ENCODE peak calls at places on chromosomes 2 and 18, in four cellular contexts. V is IMR-90, O is H9, G is H1. C is an unnamed sample.

GRCh38 chr2:186713664-186714063 is 19.8 kb downstream of the FAM171B start:
- DNase-seq in G (no peak), V (no peak), O (no peak), C (no peak)

GRCh38 chr2:216031960-216032689 is 18.8 kb upstream of the MREG start:
- DNase-seq in O (no peak), V (peak; percentile 94), G (no peak), C (no peak)

GRCh38 chr2:233395687-233396086 is 41.4 kb downstream of the DGKD start:
- DNase-seq in V (no peak), O (no peak), G (no peak), C (no peak)

GRCh38 chr2:177758591-177759371 is 313.8 kb downstream of the PDE11A start:
- DNase-seq in G (peak; percentile 62), O (peak; percentile 56), V (peak; percentile 42), C (peak; percentile 80)

GRCh38 chr2:208213508-208214120 is 23.8 kb upstream of the C2orf80 start:
- DNase-seq in G (no peak), V (no peak), O (no peak), C (no peak)

GRCh38 chr2:237128026-237128703 is 42.5 kb downstream of the COPS8 start:
- DNase-seq in V (peak; percentile 100), G (no peak), O (peak; percentile 75), C (peak; percentile 88)

GRCh38 chr2:61677942-61678341 is 139.8 kb upstream of the XPO1 start:
- DNase-seq in G (no peak), V (no peak), O (no peak), C (no peak)

GRCh38 chr2:160226367-160226766 is 26.3 kb upstream of the ITGB6 start:
- DNase-seq in G (no peak), O (no peak), V (no peak), C (no peak)

GRCh38 chr2:217349251-217349650 is 489.4 kb upstream of the TNP1 start:
- DNase-seq in G (no peak), V (no peak), O (no peak), C (no peak)

GRCh38 chr2:136424112-136424511 is 306.2 kb upstream of the CXCR4 start:
- DNase-seq in V (no peak), O (no peak), G (no peak), C (no peak)

GRCh38 chr2:68643011-68643873 is at the start of gene PROKR1:
- DNase-seq in V (no peak), G (peak; percentile 83), O (peak; percentile 65), C (peak; percentile 77)

GRCh38 chr18:50115095-50115494 is 79.9 kb downstream of the MYO5B start:
- DNase-seq in O (no peak), V (no peak), G (no peak), C (no peak)

GRCh38 chr2:16608661-16609643 is 56.7 kb downstream of the CYRIA start:
- DNase-seq in V (peak; percentile 68), O (peak; percentile 86), G (peak; percentile 99), C (peak; percentile 87)

GRCh38 chr18:48605408-48605845 is 66.6 kb downstream of the CTIF start:
- DNase-seq in V (peak; percentile 43), G (peak; percentile 73), O (peak; percentile 89), C (peak; percentile 98)

GRCh38 chr18:72848534-72849237 is 19.1 kb downstream of the NETO1 start:
- DNase-seq in G (no peak), V (no peak), O (no peak), C (peak; percentile 35)

GRCh38 chr2:240392948-240393830 is 42.3 kb upstream of the GPC1 start:
- DNase-seq in V (no peak), G (no peak), O (peak; percentile 15), C (no peak)

GRCh38 chr18:8468911-8469310 is 140.3 kb upstream of the RAB12 start:
- DNase-seq in O (no peak), G (peak; percentile 32), V (peak; percentile 23), C (no peak)

GRCh38 chr2:203453858-203454451 is 81.1 kb downstream of the RAPH1 start:
- DNase-seq in V (peak; percentile 72), O (no peak), G (no peak), C (peak; percentile 28)

GRCh38 chr2:227772932-227773331 is 27.2 kb downstream of the SCYGR8 start:
- DNase-seq in O (no peak), V (no peak), G (no peak), C (no peak)

GRCh38 chr18:13375302-13376255 is 157.0 kb downstream of the LDLRAD4 start:
- DNase-seq in O (no peak), G (no peak), V (peak; percentile 91), C (peak; percentile 73)

GRCh38 chr2:144939590-144939989 is 419.7 kb upstream of the ZEB2 start:
- DNase-seq in V (no peak), O (no peak), G (no peak), C (no peak)

GRCh38 chr2:149860276-149860921 is 272.8 kb upstream of the MMADHC start:
- DNase-seq in V (peak; percentile 92), G (no peak), O (no peak), C (peak; percentile 10)

GRCh38 chr2:2590141-2590540 is 259.1 kb upstream of the MYT1L start:
- DNase-seq in G (no peak), O (no peak), V (no peak), C (no peak)

GRCh38 chr2:74564222-74564621 is 9.7 kb downstream of the DOK1 start:
- DNase-seq in O (no peak), G (no peak), V (peak; percentile 61), C (no peak)

GRCh38 chr2:43989549-43989948 is 6.2 kb downstream of the LRPPRC start:
- DNase-seq in V (no peak), G (no peak), O (no peak), C (no peak)

GRCh38 chr18:45830917-45831316 is 5.4 kb downstream of the SIGLEC15 start:
- DNase-seq in G (no peak), O (no peak), V (no peak), C (no peak)

GRCh38 chr18:76005632-76006031 is 489.4 kb downstream of the ZNF516 start:
- DNase-seq in G (no peak), O (no peak), V (no peak), C (no peak)

GRCh38 chr18:48928787-48929186 is 22.0 kb downstream of the SMAD7 start:
- DNase-seq in V (peak; percentile 42), G (no peak), O (no peak), C (peak; percentile 22)

GRCh38 chr18:35458677-35459441 is 38.9 kb downstream of the INO80C start:
- DNase-seq in O (peak; percentile 83), V (peak; percentile 79), G (peak; percentile 55), C (peak; percentile 94)

GRCh38 chr2:127637236-127637630 is 8.7 kb upstream of the GPR17 start:
- DNase-seq in G (no peak), O (no peak), V (no peak), C (no peak)

GRCh38 chr2:75698928-75699327 is 11.8 kb downstream of the GCFC2 start:
- DNase-seq in O (no peak), G (no peak), V (peak; percentile 38), C (no peak)

GRCh38 chr2:26724004-26724750 is 31.7 kb downstream of the KCNK3 start:
- DNase-seq in O (no peak), G (no peak), V (peak; percentile 80), C (no peak)

GRCh38 chr2:37944268-37944667 is 19.2 kb downstream of the RMDN2 start:
- DNase-seq in V (no peak), O (no peak), G (no peak), C (no peak)

DNA sequence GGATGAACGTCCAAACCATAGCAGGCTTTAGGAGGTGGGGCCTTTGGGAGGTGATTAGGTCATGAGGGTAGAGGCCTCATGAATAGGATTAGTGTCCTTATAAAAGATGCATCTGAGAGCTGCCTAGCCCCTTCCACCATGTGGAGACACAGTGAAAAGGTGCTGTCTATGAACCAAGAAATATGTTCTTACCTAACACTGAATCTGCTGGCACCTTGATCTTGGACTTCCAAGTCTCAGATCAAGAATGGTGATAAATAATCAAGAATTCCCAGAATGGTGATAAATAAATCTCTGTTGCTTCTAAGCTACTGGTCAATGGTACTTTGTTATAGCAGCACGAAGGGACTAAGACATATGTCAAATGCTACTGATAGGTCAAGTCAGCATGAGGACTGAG is 15.1 kb upstream of the DYTN start:
- DNase-seq in G (no peak), O (no peak), V (no peak), C (no peak)
- H4K5ac ChIP-seq in G (no peak overlapping the region), O (no peak overlapping the region), V (no peak overlapping the region), C (no peak overlapping the region)

GRCh38 chr2:14778015-14778414 is 145.5 kb downstream of the LRATD1 start:
- DNase-seq in V (peak; percentile 41), O (no peak), G (no peak), C (no peak)
- H3K4me2 ChIP-seq in V (no peak overlapping the region), O (no peak overlapping the region), G (no peak overlapping the region), C (no peak overlapping the region)

DNA sequence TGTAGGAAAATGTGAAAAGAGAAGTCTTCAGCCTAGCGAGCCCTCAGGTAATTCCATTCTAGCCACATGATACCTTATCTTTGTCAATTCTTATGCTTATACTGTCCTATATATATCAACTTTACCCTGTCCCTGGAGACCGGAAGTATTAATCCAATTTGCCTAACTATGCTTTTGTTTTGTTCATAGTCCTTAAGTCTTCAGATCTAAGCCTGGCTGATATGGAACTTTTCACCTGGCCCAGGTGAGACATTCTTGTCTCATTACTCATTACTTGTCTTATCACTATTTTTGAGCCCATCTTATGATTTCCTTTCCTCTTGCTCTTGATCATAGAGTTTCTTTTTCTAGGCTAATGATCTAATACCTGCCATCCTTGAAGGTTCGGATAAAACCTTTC is 194.1 kb upstream of the FANCL start:
- DNase-seq in V (no peak), G (no peak), O (no peak), C (peak; percentile 96)
- H4K5ac ChIP-seq in V (no peak overlapping the region), G (no peak overlapping the region), O (no peak overlapping the region), C (no peak overlapping the region)

GRCh38 chr18:33839452-33840225 is 261.6 kb downstream of the ASXL3 start:
- DNase-seq in O (no peak), G (no peak), V (peak; percentile 48), C (peak; percentile 78)
- H3K4me2 ChIP-seq in O (no peak overlapping the region), G (no peak overlapping the region), V (no peak overlapping the region), C (no peak overlapping the region)

GRCh38 chr2:95345066-95345414 is 47.9 kb downstream of the KCNIP3 start:
- DNase-seq in V (no peak), G (no peak), O (no peak), C (no peak)
- H4K5ac ChIP-seq in V (no peak overlapping the region), G (no peak overlapping the region), O (no peak overlapping the region), C (no peak overlapping the region)

GRCh38 chr2:42888321-42888720 is 95.9 kb upstream of the HAAO start:
- DNase-seq in G (no peak), V (no peak), O (no peak), C (no peak)
- H3K4me2 ChIP-seq in G (no peak overlapping the region), V (no peak overlapping the region), O (no peak overlapping the region), C (no peak overlapping the region)

DNA sequence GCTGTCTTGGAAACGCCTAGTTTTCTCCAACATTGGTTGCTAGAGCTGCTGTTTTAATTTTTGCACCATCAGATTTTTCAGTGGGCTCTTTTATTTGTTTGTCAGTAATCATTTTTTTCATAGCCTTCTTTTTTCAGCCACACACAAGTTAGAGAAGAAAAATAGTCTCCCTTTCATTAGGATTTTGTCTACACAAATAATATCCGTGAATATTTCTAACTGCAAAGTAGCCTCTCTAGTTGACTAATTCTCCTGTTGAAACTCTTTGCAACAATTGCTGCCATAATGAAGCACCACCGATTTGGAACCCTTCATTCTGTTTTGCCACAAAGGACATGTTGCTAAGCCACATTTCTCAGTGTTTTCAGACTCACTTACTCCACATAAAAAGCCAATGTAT is 9.5 kb downstream of the KCNJ3 start:
- DNase-seq in O (no peak), V (no peak), G (no peak), C (no peak)
- H4K5ac ChIP-seq in O (no peak overlapping the region), V (no peak overlapping the region), G (no peak overlapping the region), C (no peak overlapping the region)

C was measured in mesendoderm.